ENCODE peak calls at places on chromosome 11, in seven cellular contexts. One of them, this sample, is unnamed.

GRCh38 chr11:26953770-26954392 is 40.0 kb upstream of the FIBIN start:
- DNase-seq in GM23338: no peak
- DNase-seq in CD4-positive, alpha-beta T cell: no peak
- DNase-seq in sigmoid colon: no peak
- DNase-seq in Peyer's patch: no peak
- DNase-seq in heart left ventricle: no peak
- DNase-seq in uterus: no peak
- DNase-seq in this sample: no peak

GRCh38 chr11:127106142-127106541 is 105.6 kb upstream of the KIRREL3 start:
- DNase-seq in GM23338: peak
- DNase-seq in CD4-positive, alpha-beta T cell: no peak
- DNase-seq in sigmoid colon: no peak
- DNase-seq in Peyer's patch: no peak
- DNase-seq in heart left ventricle: no peak
- DNase-seq in uterus: no peak
- DNase-seq in this sample: no peak

GRCh38 chr11:33256031-33256807 is 962 bp upstream of the HIPK3 start:
- DNase-seq in GM23338: peak
- DNase-seq in CD4-positive, alpha-beta T cell: no peak
- DNase-seq in sigmoid colon: no peak
- DNase-seq in Peyer's patch: no peak
- DNase-seq in heart left ventricle: no peak
- DNase-seq in uterus: no peak
- DNase-seq in this sample: no peak

GRCh38 chr11:75773595-75774353 is 5.2 kb downstream of the DGAT2 start:
- DNase-seq in GM23338: no peak
- DNase-seq in CD4-positive, alpha-beta T cell: no peak
- DNase-seq in sigmoid colon: peak
- DNase-seq in Peyer's patch: no peak
- DNase-seq in heart left ventricle: no peak
- DNase-seq in uterus: no peak
- DNase-seq in this sample: no peak

GRCh38 chr11:128246364-128247234 is 340.8 kb downstream of the ETS1 start:
- DNase-seq in GM23338: no peak
- DNase-seq in CD4-positive, alpha-beta T cell: no peak
- DNase-seq in sigmoid colon: no peak
- DNase-seq in Peyer's patch: peak
- DNase-seq in heart left ventricle: no peak
- DNase-seq in uterus: peak
- DNase-seq in this sample: no peak

GRCh38 chr11:111982019-111982464 is 43.2 kb upstream of the DLAT start:
- DNase-seq in GM23338: peak
- DNase-seq in CD4-positive, alpha-beta T cell: peak
- DNase-seq in sigmoid colon: no peak
- DNase-seq in Peyer's patch: peak
- DNase-seq in heart left ventricle: peak
- DNase-seq in uterus: peak
- DNase-seq in this sample: no peak

GRCh38 chr11:213111-213510 is 5.6 kb downstream of the RIC8A start:
- DNase-seq in GM23338: no peak
- DNase-seq in CD4-positive, alpha-beta T cell: no peak
- DNase-seq in sigmoid colon: peak
- DNase-seq in Peyer's patch: no peak
- DNase-seq in heart left ventricle: no peak
- DNase-seq in uterus: peak
- DNase-seq in this sample: no peak

GRCh38 chr11:84089072-84090057 is 803.2 kb upstream of the CCDC90B start:
- DNase-seq in GM23338: no peak
- DNase-seq in CD4-positive, alpha-beta T cell: no peak
- DNase-seq in sigmoid colon: no peak
- DNase-seq in Peyer's patch: no peak
- DNase-seq in heart left ventricle: peak
- DNase-seq in uterus: no peak
- DNase-seq in this sample: no peak

GRCh38 chr11:112143597-112143996 is 20.3 kb downstream of the IL18 start:
- DNase-seq in GM23338: no peak
- DNase-seq in CD4-positive, alpha-beta T cell: no peak
- DNase-seq in sigmoid colon: no peak
- DNase-seq in Peyer's patch: no peak
- DNase-seq in heart left ventricle: no peak
- DNase-seq in uterus: no peak
- DNase-seq in this sample: no peak

GRCh38 chr11:118304227-118304808 is at the start of gene CD3E:
- DNase-seq in GM23338: no peak
- DNase-seq in CD4-positive, alpha-beta T cell: peak
- DNase-seq in sigmoid colon: no peak
- DNase-seq in Peyer's patch: no peak
- DNase-seq in heart left ventricle: no peak
- DNase-seq in uterus: no peak
- DNase-seq in this sample: no peak

GRCh38 chr11:62445314-62445740 is 26.5 kb downstream of the SCGB1A1 start:
- DNase-seq in GM23338: no peak
- DNase-seq in CD4-positive, alpha-beta T cell: no peak
- DNase-seq in sigmoid colon: peak
- DNase-seq in Peyer's patch: no peak
- DNase-seq in heart left ventricle: peak
- DNase-seq in uterus: peak
- DNase-seq in this sample: peak

GRCh38 chr11:113242767-113243397 is 71.5 kb upstream of the TTC12 start:
- DNase-seq in GM23338: peak
- DNase-seq in CD4-positive, alpha-beta T cell: no peak
- DNase-seq in sigmoid colon: no peak
- DNase-seq in Peyer's patch: no peak
- DNase-seq in heart left ventricle: no peak
- DNase-seq in uterus: peak
- DNase-seq in this sample: no peak

GRCh38 chr11:33931032-33931431 is 39.2 kb upstream of the LMO2 start:
- DNase-seq in GM23338: no peak
- DNase-seq in CD4-positive, alpha-beta T cell: no peak
- DNase-seq in sigmoid colon: no peak
- DNase-seq in Peyer's patch: no peak
- DNase-seq in heart left ventricle: no peak
- DNase-seq in uterus: no peak
- DNase-seq in this sample: no peak

DNA sequence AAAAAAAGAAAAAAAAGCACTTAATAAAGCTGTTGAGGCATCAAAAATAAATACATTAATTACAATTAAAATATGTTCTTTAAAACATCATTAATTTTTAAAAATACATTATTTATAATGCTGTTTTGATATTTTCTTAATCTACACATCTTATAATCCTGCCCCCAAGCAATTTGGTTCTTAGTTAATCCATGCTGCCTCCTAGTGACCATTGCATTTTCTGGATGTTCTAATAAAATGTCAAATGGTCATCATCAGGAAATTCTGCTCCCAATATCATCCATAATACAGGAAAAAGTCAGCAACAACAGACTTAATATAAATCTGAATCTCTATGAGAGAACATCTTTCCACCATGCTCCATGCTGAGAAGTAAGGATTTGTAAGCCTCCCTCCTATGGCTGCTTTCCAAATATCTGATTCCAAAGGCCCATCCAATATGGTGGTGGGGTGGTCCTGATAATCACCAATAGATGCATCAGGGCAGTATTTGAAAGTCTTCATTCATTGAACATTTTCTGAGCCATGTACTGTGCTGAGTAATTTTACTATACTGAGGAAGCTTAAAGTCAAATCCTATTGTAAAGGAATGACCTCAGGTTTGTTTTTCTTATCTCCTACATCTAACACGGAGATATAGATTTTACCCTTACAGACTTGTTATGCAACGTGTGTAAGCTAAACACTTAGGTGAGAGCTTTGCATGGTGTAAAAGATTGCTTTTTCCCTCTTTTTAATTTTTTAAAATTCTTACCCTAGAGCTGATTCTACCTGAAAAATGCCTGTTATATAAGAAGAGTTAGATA is 124.7 kb upstream of the BMAL1 start:
- DNase-seq in GM23338: peak
- DNase-seq in CD4-positive, alpha-beta T cell: no peak
- DNase-seq in sigmoid colon: no peak
- DNase-seq in Peyer's patch: no peak
- DNase-seq in heart left ventricle: no peak
- DNase-seq in uterus: no peak
- DNase-seq in this sample: no peak
- TF ChIP-seq CTCF in GM23338: peak
- TF ChIP-seq CTCF in CD4-positive, alpha-beta T cell: no peak
- TF ChIP-seq CTCF in sigmoid colon: no peak
- TF ChIP-seq CTCF in Peyer's patch: peak
- TF ChIP-seq CTCF in heart left ventricle: peak
- TF ChIP-seq CTCF in uterus: no peak
- TF ChIP-seq CTCF in this sample: no peak

DNA sequence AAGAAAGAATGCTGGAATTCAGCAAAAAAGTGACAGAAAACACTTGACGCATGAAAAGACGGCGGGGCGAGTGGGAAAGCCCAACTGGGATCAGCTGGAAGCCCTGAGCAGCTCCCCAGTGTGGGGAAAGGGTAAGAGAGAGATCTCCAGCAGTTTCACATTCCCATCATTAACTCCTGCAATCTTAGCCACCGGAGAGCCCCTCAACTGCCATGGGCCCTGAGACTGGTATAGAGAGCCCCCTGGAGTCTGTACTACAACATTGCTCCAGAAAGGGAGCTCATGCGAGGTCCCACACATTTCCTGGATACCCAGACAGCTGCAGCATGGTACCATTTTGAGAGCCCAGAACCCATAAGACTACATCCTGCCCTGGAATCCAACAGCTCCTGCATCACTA is 31.1 kb downstream of the MRGPRX4 start:
- DNase-seq in GM23338: peak
- DNase-seq in CD4-positive, alpha-beta T cell: no peak
- DNase-seq in sigmoid colon: no peak
- DNase-seq in Peyer's patch: no peak
- DNase-seq in heart left ventricle: no peak
- DNase-seq in uterus: no peak
- DNase-seq in this sample: no peak
- TF ChIP-seq CTCF in GM23338: peak
- TF ChIP-seq CTCF in CD4-positive, alpha-beta T cell: no peak
- TF ChIP-seq CTCF in sigmoid colon: no peak
- TF ChIP-seq CTCF in Peyer's patch: no peak
- TF ChIP-seq CTCF in heart left ventricle: no peak
- TF ChIP-seq CTCF in uterus: no peak
- TF ChIP-seq CTCF in this sample: no peak

GRCh38 chr11:4086584-4087353 is 7.8 kb upstream of the RRM1 start:
- DNase-seq in GM23338: no peak
- DNase-seq in CD4-positive, alpha-beta T cell: no peak
- DNase-seq in sigmoid colon: no peak
- DNase-seq in Peyer's patch: no peak
- DNase-seq in heart left ventricle: no peak
- DNase-seq in uterus: no peak
- DNase-seq in this sample: no peak

GRCh38 chr11:4090258-4090657 is 4.3 kb upstream of the RRM1 start:
- DNase-seq in GM23338: no peak
- DNase-seq in CD4-positive, alpha-beta T cell: peak
- DNase-seq in sigmoid colon: no peak
- DNase-seq in Peyer's patch: no peak
- DNase-seq in heart left ventricle: no peak
- DNase-seq in uterus: no peak
- DNase-seq in this sample: no peak

GRCh38 chr11:4085575-4085974 is 9.0 kb upstream of the RRM1 start:
- DNase-seq in GM23338: no peak
- DNase-seq in CD4-positive, alpha-beta T cell: no peak
- DNase-seq in sigmoid colon: no peak
- DNase-seq in Peyer's patch: no peak
- DNase-seq in heart left ventricle: no peak
- DNase-seq in uterus: no peak
- DNase-seq in this sample: no peak

GRCh38 chr11:4084406-4084805 is 10.2 kb upstream of the RRM1 start:
- DNase-seq in GM23338: no peak
- DNase-seq in CD4-positive, alpha-beta T cell: no peak
- DNase-seq in sigmoid colon: no peak
- DNase-seq in Peyer's patch: no peak
- DNase-seq in heart left ventricle: no peak
- DNase-seq in uterus: no peak
- DNase-seq in this sample: no peak

DNA sequence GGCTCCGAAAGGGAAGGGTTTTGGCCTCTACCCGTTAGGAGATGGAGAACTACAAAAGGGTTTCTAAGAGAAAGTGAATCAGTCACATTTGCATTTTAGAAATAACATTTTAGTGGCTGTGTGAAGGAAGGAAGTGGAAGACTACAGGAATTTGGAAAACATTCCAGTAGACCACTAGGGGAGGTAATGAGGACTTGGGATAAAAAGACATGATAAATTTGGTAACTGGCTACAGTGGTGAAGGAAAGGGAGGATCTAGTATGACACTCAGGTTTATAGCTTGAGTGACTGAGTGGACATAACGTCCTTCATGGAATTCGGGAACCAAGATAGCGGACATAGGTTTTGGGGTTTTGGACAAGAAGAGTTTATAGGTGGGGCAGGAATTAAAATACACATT is 7.0 kb upstream of the RRM1 start:
- DNase-seq in GM23338: peak
- DNase-seq in CD4-positive, alpha-beta T cell: no peak
- DNase-seq in sigmoid colon: no peak
- DNase-seq in Peyer's patch: no peak
- DNase-seq in heart left ventricle: no peak
- DNase-seq in uterus: no peak
- DNase-seq in this sample: no peak
- TF ChIP-seq CTCF in GM23338: peak
- TF ChIP-seq CTCF in CD4-positive, alpha-beta T cell: no peak
- TF ChIP-seq CTCF in sigmoid colon: no peak
- TF ChIP-seq CTCF in Peyer's patch: no peak
- TF ChIP-seq CTCF in heart left ventricle: no peak
- TF ChIP-seq CTCF in uterus: no peak
- TF ChIP-seq CTCF in this sample: no peak

GRCh38 chr11:35365395-35365794 is 54.0 kb downstream of the SLC1A2 start:
- DNase-seq in GM23338: no peak
- DNase-seq in CD4-positive, alpha-beta T cell: no peak
- DNase-seq in sigmoid colon: no peak
- DNase-seq in Peyer's patch: no peak
- DNase-seq in heart left ventricle: no peak
- DNase-seq in uterus: no peak
- DNase-seq in this sample: no peak

GRCh38 chr11:35363246-35364100 is 55.9 kb downstream of the SLC1A2 start:
- DNase-seq in GM23338: no peak
- DNase-seq in CD4-positive, alpha-beta T cell: no peak
- DNase-seq in sigmoid colon: peak
- DNase-seq in Peyer's patch: no peak
- DNase-seq in heart left ventricle: peak
- DNase-seq in uterus: peak
- DNase-seq in this sample: peak

GRCh38 chr11:35360059-35360530 is 59.3 kb downstream of the SLC1A2 start:
- DNase-seq in GM23338: no peak
- DNase-seq in CD4-positive, alpha-beta T cell: no peak
- DNase-seq in sigmoid colon: no peak
- DNase-seq in Peyer's patch: no peak
- DNase-seq in heart left ventricle: no peak
- DNase-seq in uterus: no peak
- DNase-seq in this sample: no peak

GRCh38 chr11:35364101-35364780 is 55.1 kb downstream of the SLC1A2 start:
- DNase-seq in GM23338: no peak
- DNase-seq in CD4-positive, alpha-beta T cell: no peak
- DNase-seq in sigmoid colon: peak
- DNase-seq in Peyer's patch: no peak
- DNase-seq in heart left ventricle: peak
- DNase-seq in uterus: peak
- DNase-seq in this sample: peak

DNA sequence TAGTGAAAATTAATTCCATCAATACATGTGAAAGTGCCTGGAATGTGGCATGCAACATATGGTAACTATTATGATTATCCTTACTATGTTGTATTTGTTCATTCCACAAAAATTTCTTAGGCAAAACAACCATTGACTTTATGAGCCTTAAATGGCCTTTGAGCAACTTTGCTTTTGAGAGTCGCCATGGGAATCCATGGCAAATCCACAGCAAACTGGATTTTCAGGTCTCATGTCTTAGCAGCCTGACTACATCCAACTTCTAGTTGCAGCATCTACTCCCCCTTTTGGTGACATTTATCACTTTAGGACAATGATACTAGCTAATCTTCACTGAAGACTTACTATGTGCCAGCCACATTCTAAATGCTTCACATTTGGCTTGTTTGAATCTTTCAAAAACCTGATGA is 56.8 kb downstream of the SLC1A2 start:
- DNase-seq in GM23338: peak
- DNase-seq in CD4-positive, alpha-beta T cell: no peak
- DNase-seq in sigmoid colon: no peak
- DNase-seq in Peyer's patch: no peak
- DNase-seq in heart left ventricle: no peak
- DNase-seq in uterus: no peak
- DNase-seq in this sample: no peak
- TF ChIP-seq CTCF in GM23338: peak
- TF ChIP-seq CTCF in CD4-positive, alpha-beta T cell: no peak
- TF ChIP-seq CTCF in sigmoid colon: no peak
- TF ChIP-seq CTCF in Peyer's patch: no peak
- TF ChIP-seq CTCF in heart left ventricle: no peak
- TF ChIP-seq CTCF in uterus: no peak
- TF ChIP-seq CTCF in this sample: no peak